ENCODE peak calls at places on chromosomes 16 and 17, in nine cellular contexts. One of them, this sample, is unnamed.
A peak's percentile ranks its signal among the peaks of the same experiment; 100 is the strongest.

GRCh38 chr16:24769806-24770205 is 40.4 kb downstream of the TNRC6A start:
- DNase-seq in substantia nigra: no peak
- DNase-seq in Kasumi-1: no peak
- DNase-seq in CD8-positive, alpha-beta memory T cell: no peak
- DNase-seq in GM23248: peak; percentile 70
- DNase-seq in OCI-M1: no peak
- DNase-seq in coronary artery: no peak
- DNase-seq in ELF-1: no peak
- DNase-seq in amygdala: no peak
- DNase-seq in this sample: no peak

GRCh38 chr17:48756816-48757215 is 28.3 kb upstream of the HOXB13 start:
- DNase-seq in substantia nigra: no peak
- DNase-seq in Kasumi-1: peak; percentile 39
- DNase-seq in CD8-positive, alpha-beta memory T cell: no peak
- DNase-seq in GM23248: no peak
- DNase-seq in OCI-M1: peak; percentile 43
- DNase-seq in coronary artery: no peak
- DNase-seq in ELF-1: no peak
- DNase-seq in amygdala: no peak
- DNase-seq in this sample: no peak

GRCh38 chr17:74305865-74306654 is 20.0 kb upstream of the KIF19 start:
- DNase-seq in substantia nigra: no peak
- DNase-seq in Kasumi-1: peak; percentile 8
- DNase-seq in CD8-positive, alpha-beta memory T cell: no peak
- DNase-seq in GM23248: peak; percentile 28
- DNase-seq in OCI-M1: peak; percentile 28
- DNase-seq in coronary artery: no peak
- DNase-seq in ELF-1: peak; percentile 40
- DNase-seq in amygdala: no peak
- DNase-seq in this sample: no peak

GRCh38 chr17:65231662-65232335 is 94.6 kb downstream of the RGS9 start:
- DNase-seq in substantia nigra: no peak
- DNase-seq in Kasumi-1: peak; percentile 89
- DNase-seq in CD8-positive, alpha-beta memory T cell: peak; percentile 6
- DNase-seq in GM23248: peak; percentile 95
- DNase-seq in OCI-M1: peak; percentile 70
- DNase-seq in coronary artery: no peak
- DNase-seq in ELF-1: peak; percentile 84
- DNase-seq in amygdala: peak; percentile 2
- DNase-seq in this sample: peak; percentile 68

GRCh38 chr17:29347831-29348281 is 42.3 kb upstream of the TAOK1 start:
- DNase-seq in substantia nigra: no peak
- DNase-seq in Kasumi-1: no peak
- DNase-seq in CD8-positive, alpha-beta memory T cell: no peak
- DNase-seq in GM23248: peak; percentile 79
- DNase-seq in OCI-M1: peak; percentile 95
- DNase-seq in coronary artery: no peak
- DNase-seq in ELF-1: peak; percentile 12
- DNase-seq in amygdala: no peak
- DNase-seq in this sample: no peak

GRCh38 chr17:49381033-49381432 is 19.0 kb upstream of the ZNF652 start:
- DNase-seq in substantia nigra: no peak
- DNase-seq in Kasumi-1: no peak
- DNase-seq in CD8-positive, alpha-beta memory T cell: no peak
- DNase-seq in GM23248: no peak
- DNase-seq in OCI-M1: no peak
- DNase-seq in coronary artery: no peak
- DNase-seq in ELF-1: no peak
- DNase-seq in amygdala: no peak
- DNase-seq in this sample: no peak

GRCh38 chr17:60720763-60721531 is 43.3 kb downstream of the BCAS3 start:
- DNase-seq in substantia nigra: no peak
- DNase-seq in Kasumi-1: peak; percentile 80
- DNase-seq in CD8-positive, alpha-beta memory T cell: peak; percentile 4
- DNase-seq in GM23248: peak; percentile 76
- DNase-seq in OCI-M1: peak; percentile 80
- DNase-seq in coronary artery: no peak
- DNase-seq in ELF-1: peak; percentile 28
- DNase-seq in amygdala: no peak
- DNase-seq in this sample: peak; percentile 70

GRCh38 chr17:4161179-4161559 is 18.2 kb downstream of the CYB5D2 start:
- DNase-seq in substantia nigra: no peak
- DNase-seq in Kasumi-1: no peak
- DNase-seq in CD8-positive, alpha-beta memory T cell: no peak
- DNase-seq in GM23248: peak; percentile 73
- DNase-seq in OCI-M1: no peak
- DNase-seq in coronary artery: no peak
- DNase-seq in ELF-1: peak; percentile 97
- DNase-seq in amygdala: no peak
- DNase-seq in this sample: peak; percentile 13

GRCh38 chr17:63848834-63849689 is 6.6 kb upstream of the SMARCD2 start:
- DNase-seq in substantia nigra: peak; percentile 68
- DNase-seq in Kasumi-1: peak; percentile 99
- DNase-seq in CD8-positive, alpha-beta memory T cell: peak; percentile 93
- DNase-seq in GM23248: peak; percentile 97
- DNase-seq in OCI-M1: peak; percentile 89
- DNase-seq in coronary artery: peak; percentile 93
- DNase-seq in ELF-1: peak; percentile 96
- DNase-seq in amygdala: peak; percentile 76
- DNase-seq in this sample: peak; percentile 94

GRCh38 chr17:62819511-62820221 is 11.6 kb upstream of the MARCHF10 start:
- DNase-seq in substantia nigra: no peak
- DNase-seq in Kasumi-1: peak; percentile 58
- DNase-seq in CD8-positive, alpha-beta memory T cell: no peak
- DNase-seq in GM23248: peak; percentile 99
- DNase-seq in OCI-M1: no peak
- DNase-seq in coronary artery: peak; percentile 79
- DNase-seq in ELF-1: peak; percentile 87
- DNase-seq in amygdala: no peak
- DNase-seq in this sample: peak; percentile 64

GRCh38 chr17:14745541-14745940 is 444.7 kb downstream of the HS3ST3B1 start:
- DNase-seq in substantia nigra: no peak
- DNase-seq in Kasumi-1: no peak
- DNase-seq in CD8-positive, alpha-beta memory T cell: no peak
- DNase-seq in GM23248: peak; percentile 75
- DNase-seq in OCI-M1: no peak
- DNase-seq in coronary artery: no peak
- DNase-seq in ELF-1: no peak
- DNase-seq in amygdala: no peak
- DNase-seq in this sample: no peak

GRCh38 chr16:24748242-24748641 is 18.8 kb downstream of the TNRC6A start:
- DNase-seq in substantia nigra: no peak
- DNase-seq in Kasumi-1: peak; percentile 40
- DNase-seq in CD8-positive, alpha-beta memory T cell: no peak
- DNase-seq in GM23248: peak; percentile 93
- DNase-seq in OCI-M1: peak; percentile 54
- DNase-seq in coronary artery: no peak
- DNase-seq in ELF-1: no peak
- DNase-seq in amygdala: peak; percentile 9
- DNase-seq in this sample: no peak

GRCh38 chr16:4615389-4616046 is 830 bp upstream of the UBALD1 start:
- DNase-seq in substantia nigra: no peak
- DNase-seq in Kasumi-1: no peak
- DNase-seq in CD8-positive, alpha-beta memory T cell: no peak
- DNase-seq in GM23248: no peak
- DNase-seq in OCI-M1: no peak
- DNase-seq in coronary artery: no peak
- DNase-seq in ELF-1: no peak
- DNase-seq in amygdala: no peak
- DNase-seq in this sample: no peak

GRCh38 chr16:53029971-53030370 is 22.7 kb downstream of the CHD9NB start:
- DNase-seq in substantia nigra: no peak
- DNase-seq in Kasumi-1: no peak
- DNase-seq in CD8-positive, alpha-beta memory T cell: no peak
- DNase-seq in GM23248: no peak
- DNase-seq in OCI-M1: no peak
- DNase-seq in coronary artery: no peak
- DNase-seq in ELF-1: no peak
- DNase-seq in amygdala: no peak
- DNase-seq in this sample: no peak

GRCh38 chr17:9195961-9196668 is 174.8 kb downstream of the NTN1 start:
- DNase-seq in substantia nigra: no peak
- DNase-seq in Kasumi-1: no peak
- DNase-seq in CD8-positive, alpha-beta memory T cell: no peak
- DNase-seq in GM23248: no peak
- DNase-seq in OCI-M1: no peak
- DNase-seq in coronary artery: no peak
- DNase-seq in ELF-1: peak; percentile 93
- DNase-seq in amygdala: no peak
- DNase-seq in this sample: peak; percentile 77

GRCh38 chr17:76447931-76448652 is 4.9 kb downstream of the UBE2O start:
- DNase-seq in substantia nigra: no peak
- DNase-seq in Kasumi-1: no peak
- DNase-seq in CD8-positive, alpha-beta memory T cell: no peak
- DNase-seq in GM23248: peak; percentile 53
- DNase-seq in OCI-M1: no peak
- DNase-seq in coronary artery: no peak
- DNase-seq in ELF-1: no peak
- DNase-seq in amygdala: no peak
- DNase-seq in this sample: no peak

GRCh38 chr17:2724783-2725164 is 13.2 kb upstream of the CLUH start:
- DNase-seq in substantia nigra: no peak
- DNase-seq in Kasumi-1: no peak
- DNase-seq in CD8-positive, alpha-beta memory T cell: no peak
- DNase-seq in GM23248: peak; percentile 61
- DNase-seq in OCI-M1: peak; percentile 15
- DNase-seq in coronary artery: no peak
- DNase-seq in ELF-1: peak; percentile 81
- DNase-seq in amygdala: no peak
- DNase-seq in this sample: peak; percentile 70

GRCh38 chr17:43880420-43880991 is 26.8 kb downstream of the MPP2 start:
- DNase-seq in substantia nigra: no peak
- DNase-seq in Kasumi-1: no peak
- DNase-seq in CD8-positive, alpha-beta memory T cell: peak; percentile 18
- DNase-seq in GM23248: peak; percentile 30
- DNase-seq in OCI-M1: peak; percentile 55
- DNase-seq in coronary artery: peak; percentile 62
- DNase-seq in ELF-1: peak; percentile 71
- DNase-seq in amygdala: no peak
- DNase-seq in this sample: peak; percentile 47

GRCh38 chr17:38357488-38358123 is 6.0 kb downstream of the SOCS7 start:
- DNase-seq in substantia nigra: no peak
- DNase-seq in Kasumi-1: no peak
- DNase-seq in CD8-positive, alpha-beta memory T cell: no peak
- DNase-seq in GM23248: peak; percentile 24
- DNase-seq in OCI-M1: no peak
- DNase-seq in coronary artery: no peak
- DNase-seq in ELF-1: no peak
- DNase-seq in amygdala: no peak
- DNase-seq in this sample: no peak

GRCh38 chr17:39632153-39632941 is 4.6 kb upstream of the STARD3 start:
- DNase-seq in substantia nigra: peak; percentile 54
- DNase-seq in Kasumi-1: no peak
- DNase-seq in CD8-positive, alpha-beta memory T cell: no peak
- DNase-seq in GM23248: no peak
- DNase-seq in OCI-M1: no peak
- DNase-seq in coronary artery: no peak
- DNase-seq in ELF-1: no peak
- DNase-seq in amygdala: peak; percentile 72
- DNase-seq in this sample: no peak

GRCh38 chr16:31409433-31409832 is 16.3 kb downstream of the ITGAD start:
- DNase-seq in substantia nigra: no peak
- DNase-seq in Kasumi-1: no peak
- DNase-seq in CD8-positive, alpha-beta memory T cell: no peak
- DNase-seq in GM23248: peak; percentile 60
- DNase-seq in OCI-M1: no peak
- DNase-seq in coronary artery: no peak
- DNase-seq in ELF-1: no peak
- DNase-seq in amygdala: no peak
- DNase-seq in this sample: no peak

GRCh38 chr17:6090253-6090652 is 20.1 kb downstream of the WSCD1 start:
- DNase-seq in substantia nigra: no peak
- DNase-seq in Kasumi-1: no peak
- DNase-seq in CD8-positive, alpha-beta memory T cell: no peak
- DNase-seq in GM23248: no peak
- DNase-seq in OCI-M1: no peak
- DNase-seq in coronary artery: no peak
- DNase-seq in ELF-1: no peak
- DNase-seq in amygdala: no peak
- DNase-seq in this sample: no peak

GRCh38 chr17:3039748-3040147 is 23.7 kb downstream of the OR1D5 start:
- DNase-seq in substantia nigra: no peak
- DNase-seq in Kasumi-1: no peak
- DNase-seq in CD8-positive, alpha-beta memory T cell: no peak
- DNase-seq in GM23248: no peak
- DNase-seq in OCI-M1: peak; percentile 33
- DNase-seq in coronary artery: no peak
- DNase-seq in ELF-1: no peak
- DNase-seq in amygdala: no peak
- DNase-seq in this sample: no peak

GRCh38 chr17:17343160-17343735 is 40.1 kb downstream of the NT5M start:
- DNase-seq in substantia nigra: no peak
- DNase-seq in Kasumi-1: no peak
- DNase-seq in CD8-positive, alpha-beta memory T cell: no peak
- DNase-seq in GM23248: no peak
- DNase-seq in OCI-M1: no peak
- DNase-seq in coronary artery: peak; percentile 41
- DNase-seq in ELF-1: no peak
- DNase-seq in amygdala: no peak
- DNase-seq in this sample: no peak

GRCh38 chr17:16106161-16106891 is 106.7 kb downstream of the TTC19 start:
- DNase-seq in substantia nigra: no peak
- DNase-seq in Kasumi-1: no peak
- DNase-seq in CD8-positive, alpha-beta memory T cell: no peak
- DNase-seq in GM23248: peak; percentile 57
- DNase-seq in OCI-M1: peak; percentile 90
- DNase-seq in coronary artery: no peak
- DNase-seq in ELF-1: no peak
- DNase-seq in amygdala: no peak
- DNase-seq in this sample: no peak

GRCh38 chr17:70184770-70185169 is 15.4 kb downstream of the KCNJ2 start:
- DNase-seq in substantia nigra: no peak
- DNase-seq in Kasumi-1: no peak
- DNase-seq in CD8-positive, alpha-beta memory T cell: no peak
- DNase-seq in GM23248: peak; percentile 86
- DNase-seq in OCI-M1: no peak
- DNase-seq in coronary artery: no peak
- DNase-seq in ELF-1: no peak
- DNase-seq in amygdala: no peak
- DNase-seq in this sample: no peak

GRCh38 chr16:77949445-77949844 is 72.9 kb upstream of the CLEC3A start:
- DNase-seq in substantia nigra: no peak
- DNase-seq in Kasumi-1: no peak
- DNase-seq in CD8-positive, alpha-beta memory T cell: no peak
- DNase-seq in GM23248: no peak
- DNase-seq in OCI-M1: no peak
- DNase-seq in coronary artery: no peak
- DNase-seq in ELF-1: no peak
- DNase-seq in amygdala: no peak
- DNase-seq in this sample: no peak

GRCh38 chr16:87924937-87925670 is 11.2 kb downstream of the CA5A start:
- DNase-seq in substantia nigra: no peak
- DNase-seq in Kasumi-1: no peak
- DNase-seq in CD8-positive, alpha-beta memory T cell: no peak
- DNase-seq in GM23248: no peak
- DNase-seq in OCI-M1: no peak
- DNase-seq in coronary artery: no peak
- DNase-seq in ELF-1: peak; percentile 64
- DNase-seq in amygdala: no peak
- DNase-seq in this sample: peak; percentile 77

This sample was measured in retina.